ENCODE peak calls at places on chromosomes 13 and 19, in ten cellular contexts. A is left lung, K is lower leg skin, M is heart left ventricle, N is fibroblast of lung, Y is thoracic aorta, Q is pancreas, E is HCT116, F is choroid plexus epithelial cell, C is astrocyte of the spinal cord. D is an unnamed sample.
A peak's percentile ranks its signal among the peaks of the same experiment; 100 is the strongest.

GRCh38 chr19:41427647-41428480 is 690 bp upstream of the B3GNT8 start:
- DNase-seq in A (peak; percentile 85), K (no peak), M (peak; percentile 72), N (peak; percentile 27), Y (no peak), Q (peak; percentile 52), E (no peak), F (peak; percentile 22), C (no peak), D (no peak)

GRCh38 chr19:55454787-55455243 is 6.6 kb downstream of the ISOC2 start:
- DNase-seq in A (peak; percentile 80), K (no peak), M (no peak), N (peak; percentile 25), Y (no peak), Q (no peak), E (no peak), F (peak; percentile 59), C (no peak), D (no peak)

GRCh38 chr19:1856698-1857603 is 6.4 kb downstream of the KLF16 start:
- DNase-seq in A (peak; percentile 96), K (peak; percentile 83), M (peak; percentile 88), N (peak; percentile 75), Y (peak; percentile 54), Q (peak; percentile 81), E (no peak), F (peak; percentile 73), C (peak; percentile 71), D (peak; percentile 63)

GRCh38 chr13:21208755-21209154 is 32.3 kb downstream of the MRPL57 start:
- DNase-seq in A (no peak), K (no peak), M (no peak), N (peak; percentile 15), Y (no peak), Q (no peak), E (no peak), F (peak; percentile 14), C (no peak), D (no peak)

GRCh38 chr19:39677931-39678889 is 22.5 kb downstream of the LGALS16 start:
- DNase-seq in A (no peak), K (no peak), M (no peak), N (no peak), Y (no peak), Q (peak; percentile 60), E (no peak), F (peak; percentile 25), C (no peak), D (peak; percentile 87)

GRCh38 chr13:31408927-31409326 is 209.2 kb downstream of the B3GLCT start:
- DNase-seq in A (no peak), K (peak; percentile 36), M (no peak), N (no peak), Y (no peak), Q (no peak), E (no peak), F (no peak), C (no peak), D (no peak)

GRCh38 chr19:33271246-33272021 is 30.9 kb downstream of the CEBPA start:
- DNase-seq in A (peak; percentile 30), K (no peak), M (no peak), N (no peak), Y (no peak), Q (peak; percentile 2), E (no peak), F (no peak), C (no peak), D (no peak)

GRCh38 chr13:104006625-104007061 is 940.4 kb upstream of the SLC10A2 start:
- DNase-seq in A (no peak), K (no peak), M (no peak), N (peak; percentile 16), Y (no peak), Q (no peak), E (no peak), F (peak; percentile 28), C (peak; percentile 48), D (no peak)

GRCh38 chr19:40603071-40603718 is 2.0 kb downstream of the LTBP4 start:
- DNase-seq in A (no peak), K (no peak), M (no peak), N (no peak), Y (no peak), Q (no peak), E (no peak), F (peak; percentile 66), C (no peak), D (no peak)

GRCh38 chr19:55146078-55146647 is 2.8 kb downstream of the TNNT1 start:
- DNase-seq in A (no peak), K (no peak), M (no peak), N (no peak), Y (no peak), Q (no peak), E (peak; percentile 64), F (no peak), C (no peak), D (no peak)

GRCh38 chr13:87889241-87889640 is 218.1 kb downstream of the SLITRK5 start:
- DNase-seq in A (no peak), K (no peak), M (no peak), N (no peak), Y (no peak), Q (no peak), E (no peak), F (no peak), C (no peak), D (no peak)

GRCh38 chr19:30227661-30228112 is 144.5 kb upstream of the ZNF536 start:
- DNase-seq in A (peak; percentile 76), K (peak; percentile 19), M (peak; percentile 73), N (peak; percentile 40), Y (no peak), Q (peak; percentile 67), E (peak; percentile 13), F (peak; percentile 50), C (peak; percentile 41), D (no peak)

GRCh38 chr19:18322318-18322758 is 538 bp downstream of the LSM4 start:
- DNase-seq in A (no peak), K (no peak), M (no peak), N (peak; percentile 70), Y (no peak), Q (no peak), E (no peak), F (peak; percentile 67), C (peak; percentile 59), D (no peak)

DNA sequence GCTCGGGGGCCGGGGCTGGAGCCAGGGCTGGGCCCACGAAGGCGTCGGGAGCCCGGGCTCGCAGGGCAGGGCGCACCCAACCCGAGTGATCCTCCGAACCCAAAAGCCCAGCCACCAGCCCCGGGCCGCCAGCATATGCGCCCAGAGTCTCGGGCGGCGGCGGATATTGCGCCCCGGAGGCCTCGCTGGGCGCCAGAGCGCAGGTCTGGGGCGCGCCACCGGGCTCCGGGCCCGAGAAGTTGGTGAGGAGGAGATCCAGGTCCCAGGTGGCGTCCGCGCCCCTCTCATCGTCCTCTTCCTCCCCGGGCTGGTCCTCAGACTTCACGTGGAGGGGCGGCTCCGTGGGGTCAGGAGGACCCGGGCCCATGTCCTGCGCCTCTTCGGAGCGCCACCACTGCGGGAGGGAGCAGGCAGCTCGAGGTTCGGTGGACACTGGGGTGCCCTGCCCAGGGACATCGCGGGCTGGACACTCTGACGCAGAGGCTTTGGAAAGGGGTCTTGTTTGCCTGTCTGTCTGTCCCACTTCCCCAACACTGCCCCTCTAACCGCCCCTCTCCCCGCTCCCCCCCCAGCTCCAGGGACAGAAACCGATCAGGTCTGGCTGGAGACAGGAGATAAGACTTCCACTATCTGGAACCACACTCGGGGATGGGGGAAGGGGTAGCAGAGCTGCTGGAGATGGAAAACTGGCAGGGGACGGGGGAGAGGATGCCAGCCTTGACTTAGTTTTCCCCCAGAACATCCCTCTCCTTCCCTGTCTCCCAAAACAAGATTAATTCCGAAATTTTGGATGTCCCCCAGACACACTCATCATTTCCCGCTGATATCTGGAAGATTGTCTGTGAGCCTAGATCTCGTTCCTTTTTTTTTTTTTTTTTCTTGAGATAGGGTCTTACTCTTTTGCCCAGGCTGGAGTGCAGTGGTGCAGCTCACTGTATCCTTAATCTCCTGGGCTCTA is 973 bp downstream of the KLF1 start:
- DNase-seq in A (no peak), K (no peak), M (no peak), N (no peak), Y (no peak), Q (no peak), E (no peak), F (no peak), C (no peak), D (no peak)
- TF ChIP-seq CTCF in A (peak; percentile 9), K (no peak), M (no peak), N (no peak), Y (peak; percentile 2), Q (no peak), E (no peak), F (no peak), C (no peak), D (no peak)

GRCh38 chr19:7703332-7703731 is 1.4 kb upstream of the FCER2 start:
- DNase-seq in A (no peak), K (no peak), M (no peak), N (no peak), Y (no peak), Q (no peak), E (no peak), F (no peak), C (no peak), D (no peak)
- H3K4me3 ChIP-seq in A (no peak overlapping the region), K (no peak overlapping the region), M (no peak overlapping the region), N (no peak overlapping the region), Y (no peak overlapping the region), Q (no peak overlapping the region), E (no peak overlapping the region), F (no peak overlapping the region), C (no peak overlapping the region), D (no peak overlapping the region)

GRCh38 chr19:14517446-14517839 is 754 bp downstream of the DNAJB1 start:
- DNase-seq in A (no peak), K (no peak), M (no peak), N (no peak), Y (no peak), Q (no peak), E (no peak), F (no peak), C (no peak), D (no peak)
- TF ChIP-seq CTCF in A (no peak), K (no peak), M (no peak), N (no peak), Y (no peak), Q (no peak), E (no peak), F (no peak), C (no peak), D (no peak)

GRCh38 chr13:111513766-111514611 is 193.5 kb downstream of the TEX29 start:
- DNase-seq in A (peak; percentile 68), K (no peak), M (no peak), N (no peak), Y (no peak), Q (no peak), E (no peak), F (no peak), C (no peak), D (no peak)

GRCh38 chr13:111516712-111517640 is 196.5 kb downstream of the TEX29 start:
- DNase-seq in A (peak; percentile 73), K (no peak), M (no peak), N (no peak), Y (no peak), Q (no peak), E (no peak), F (no peak), C (no peak), D (no peak)

GRCh38 chr13:111517641-111518010 is 197.2 kb downstream of the TEX29 start:
- DNase-seq in A (no peak), K (no peak), M (no peak), N (no peak), Y (no peak), Q (no peak), E (no peak), F (no peak), C (no peak), D (no peak)

GRCh38 chr13:111514646-111515617 is 194.5 kb downstream of the TEX29 start:
- DNase-seq in A (peak; percentile 71), K (no peak), M (no peak), N (no peak), Y (no peak), Q (no peak), E (no peak), F (no peak), C (no peak), D (no peak)

GRCh38 chr13:111515648-111516047 is 195.2 kb downstream of the TEX29 start:
- DNase-seq in A (peak; percentile 60), K (no peak), M (no peak), N (no peak), Y (no peak), Q (no peak), E (no peak), F (no peak), C (no peak), D (no peak)
- H3K4me3 ChIP-seq in A (no peak overlapping the region), K (no peak overlapping the region), M (no peak overlapping the region), N (no peak overlapping the region), Y (no peak overlapping the region), Q (no peak overlapping the region), E (no peak overlapping the region), F (no peak overlapping the region), C (no peak overlapping the region), D (no peak overlapping the region)

D was measured in LNCaP clone FGC.